ENCODE peak calls at places on chromosome 9, in nine cellular contexts. H is tibial nerve, S is fibroblast of pulmonary artery, P is brain microvascular endothelial cell, J is B cell, B is choroid plexus epithelial cell, C is SK-N-SH, T is foreskin fibroblast, D is GM13976. Y is an unnamed sample.

GRCh38 chr9:107422189-107422802 is 67.3 kb downstream of the KLF4 start:
- DNase-seq in H (peak; percentile 41), D (peak; percentile 49), J (no peak), B (peak; percentile 85), C (peak; percentile 60), P (peak; percentile 64), S (peak; percentile 75), T (peak; percentile 50), Y (peak; percentile 42)

GRCh38 chr9:127720031-127720864 is 4.4 kb downstream of the TTC16 start:
- DNase-seq in T (no peak), C (no peak), J (no peak), B (no peak), S (no peak), P (no peak), H (no peak), D (no peak), Y (no peak)

GRCh38 chr9:75616052-75616451 is 274.4 kb upstream of the PCSK5 start:
- DNase-seq in H (no peak), D (no peak), S (no peak), J (no peak), P (no peak), T (no peak), B (no peak), C (no peak), Y (no peak)

GRCh38 chr9:7117676-7118561 is 360.1 kb downstream of the KDM4C start:
- DNase-seq in S (peak; percentile 48), T (peak; percentile 36), H (no peak), C (no peak), P (no peak), B (peak; percentile 69), J (no peak), D (peak; percentile 13), Y (no peak)

GRCh38 chr9:71690058-71690691 is 78.1 kb downstream of the CEMIP2 start:
- DNase-seq in J (no peak), T (no peak), H (no peak), S (peak; percentile 23), B (peak; percentile 84), P (peak; percentile 20), D (no peak), C (no peak), Y (no peak)

GRCh38 chr9:23571414-23572104 is 254.5 kb downstream of the ELAVL2 start:
- DNase-seq in S (no peak), H (no peak), B (no peak), J (no peak), D (no peak), C (no peak), T (no peak), P (no peak), Y (no peak)

GRCh38 chr9:5718296-5719032 is 89.6 kb downstream of the RIC1 start:
- DNase-seq in P (no peak), C (no peak), D (no peak), B (no peak), J (no peak), H (no peak), T (no peak), S (no peak), Y (no peak)

GRCh38 chr9:135907006-135907434 is 326 bp downstream of the CAMSAP1 start:
- DNase-seq in J (no peak), B (no peak), C (no peak), T (no peak), H (no peak), P (no peak), D (peak; percentile 64), S (peak; percentile 45), Y (no peak)

GRCh38 chr9:104302775-104303174 is 201.3 kb upstream of the OR13F1 start:
- DNase-seq in B (no peak), T (no peak), D (no peak), P (no peak), H (no peak), C (no peak), S (no peak), J (no peak), Y (no peak)

GRCh38 chr9:69065660-69066059 is 30.1 kb downstream of the FXN start:
- DNase-seq in D (no peak), C (no peak), P (no peak), S (no peak), J (no peak), T (no peak), H (no peak), B (no peak), Y (no peak)

GRCh38 chr9:96420468-96421219 is 2.5 kb upstream of the ZNF367 start:
- DNase-seq in P (peak; percentile 89), H (peak; percentile 65), B (peak; percentile 97), S (peak; percentile 93), D (no peak), C (no peak), T (peak; percentile 94), J (no peak), Y (no peak)

GRCh38 chr9:34522091-34522887 is 501 bp downstream of the ENHO start:
- DNase-seq in D (no peak), C (peak; percentile 40), J (no peak), T (no peak), P (no peak), S (no peak), B (no peak), H (no peak), Y (no peak)

GRCh38 chr9:90333226-90333625 is 309.4 kb downstream of the DIRAS2 start:
- DNase-seq in C (no peak), T (no peak), H (no peak), D (no peak), S (peak; percentile 35), B (peak; percentile 41), J (no peak), P (no peak), Y (no peak)

GRCh38 chr9:93060746-93061259 is 2.3 kb downstream of the SUSD3 start:
- DNase-seq in C (no peak), B (no peak), T (no peak), D (no peak), P (no peak), S (peak; percentile 50), J (no peak), H (no peak), Y (no peak)

GRCh38 chr9:107782381-107782780 is 292.8 kb upstream of the KLF4 start:
- DNase-seq in D (no peak), P (peak; percentile 71), H (no peak), T (peak; percentile 81), C (no peak), S (peak; percentile 51), J (no peak), B (peak; percentile 55), Y (no peak)

GRCh38 chr9:93470391-93470790 is 17.0 kb upstream of the FAM120AOS start:
- DNase-seq in P (no peak), D (no peak), B (no peak), T (no peak), J (no peak), S (no peak), C (no peak), H (no peak), Y (no peak)

GRCh38 chr9:20335668-20336332 is 286.5 kb downstream of the MLLT3 start:
- DNase-seq in S (no peak), J (no peak), B (no peak), T (no peak), P (no peak), H (no peak), D (no peak), C (no peak), Y (no peak)

GRCh38 chr9:129602598-129603415 is 18.1 kb downstream of the C9orf50 start:
- DNase-seq in S (no peak), B (no peak), J (no peak), T (no peak), H (no peak), C (no peak), D (peak; percentile 46), P (no peak), Y (no peak)

GRCh38 chr9:117306032-117306431 is 108.8 kb downstream of the ASTN2 start:
- DNase-seq in B (no peak), T (no peak), S (no peak), C (no peak), H (no peak), J (no peak), D (no peak), P (no peak), Y (no peak)

GRCh38 chr9:131630206-131630831 is 85.0 kb downstream of the PRRT1B start:
- DNase-seq in S (no peak), B (no peak), C (no peak), J (peak; percentile 53), D (peak; percentile 76), T (no peak), P (no peak), H (no peak), Y (no peak)

GRCh38 chr9:129335456-129336129 is 157.5 kb upstream of the IER5L start:
- DNase-seq in B (no peak), C (no peak), D (no peak), J (no peak), S (no peak), H (no peak), P (no peak), T (no peak), Y (peak; percentile 52)

GRCh38 chr9:122463828-122464632 is 13.7 kb downstream of the OR1J1 start:
- DNase-seq in S (no peak), P (no peak), T (no peak), C (peak; percentile 27), B (peak; percentile 30), D (peak; percentile 20), H (no peak), J (no peak), Y (no peak)

DNA sequence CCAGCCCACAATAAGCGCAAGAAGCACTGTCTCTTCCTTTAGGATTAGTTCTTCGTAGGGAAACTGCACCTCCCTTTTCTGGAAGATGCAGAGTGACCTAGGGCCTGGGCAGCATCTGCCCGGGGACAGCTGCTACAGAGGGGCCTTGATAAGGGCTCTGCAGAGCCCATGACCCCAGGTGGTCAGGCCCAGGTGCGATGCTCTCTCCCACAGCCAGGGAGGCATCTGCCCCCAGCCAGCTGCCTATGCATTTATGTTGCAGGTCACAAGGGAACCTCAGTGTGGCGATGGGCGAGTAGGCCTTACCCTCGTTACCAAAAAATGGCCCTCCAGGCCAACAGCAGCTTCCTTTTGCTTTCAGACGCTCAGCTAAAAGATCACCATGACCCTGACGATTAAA is 55.0 kb downstream of the PSMB7 start:
- DNase-seq in J (no peak), C (no peak), T (no peak), B (no peak), H (no peak), S (no peak), D (peak; percentile 17), P (no peak), Y (no peak)
- TF ChIP-seq CTCF in J (no peak), C (no peak), T (no peak), B (no peak), H (no peak), S (no peak), D (no peak), P (no peak), Y (no peak)

GRCh38 chr9:82961504-82962125 is 101.3 kb downstream of the RASEF start:
- DNase-seq in S (peak; percentile 83), H (peak; percentile 72), T (peak; percentile 59), P (peak; percentile 76), C (peak; percentile 74), D (peak; percentile 47), B (peak; percentile 87), J (peak; percentile 41), Y (peak; percentile 80)
- TF ChIP-seq CTCF in S (peak; percentile 90), H (peak; percentile 69), T (peak; percentile 89), P (peak; percentile 92), C (peak; percentile 87), D (peak; percentile 68), B (peak; percentile 96), J (peak; percentile 72), Y (peak; percentile 74)

GRCh38 chr9:95379630-95380029 is 62.1 kb upstream of the FANCC start:
- DNase-seq in S (no peak), B (no peak), J (no peak), P (no peak), D (no peak), H (no peak), T (no peak), C (no peak), Y (no peak)
- TF ChIP-seq CTCF in S (no peak), B (no peak), J (peak; percentile 32), P (no peak), D (no peak), H (no peak), T (no peak), C (no peak), Y (no peak)

GRCh38 chr9:98259791-98260190 is 4.3 kb upstream of the TBC1D2 start:
- DNase-seq in S (no peak), J (no peak), H (no peak), P (no peak), C (no peak), D (no peak), T (no peak), B (no peak), Y (no peak)
- TF ChIP-seq CTCF in S (no peak), J (no peak), H (no peak), P (no peak), C (no peak), D (no peak), T (no peak), B (no peak), Y (no peak)

Y was measured in breast epithelium.